ENCODE peak calls at places on chromosomes 6 and 20, in eight cellular contexts. K, U, D, N, P, I, C and S are unnamed samples.

GRCh38 chr6:14876778-14877613 is 368.9 kb upstream of the JARID2 start:
- DNase-seq in K (peak), U (peak), D (no peak), N (peak), P (peak), I (no peak), C (peak), S (no peak)

GRCh38 chr6:24766685-24767462 is 7.9 kb upstream of the GMNN start:
- DNase-seq in K (peak), U (no peak), D (no peak), N (no peak), P (peak), I (no peak), C (no peak), S (no peak)

GRCh38 chr6:87907521-87907920 is 140.1 kb upstream of the SPACA1 start:
- DNase-seq in K (peak), U (no peak), D (no peak), N (no peak), P (peak), I (no peak), C (peak), S (no peak)

GRCh38 chr6:106163446-106163965 is 77.4 kb downstream of the PRDM1 start:
- DNase-seq in K (peak), U (peak), D (peak), N (no peak), P (peak), I (peak), C (peak), S (no peak)

GRCh38 chr6:4370066-4370465 is 234.7 kb upstream of the ECI2 start:
- DNase-seq in K (peak), U (no peak), D (peak), N (no peak), P (peak), I (no peak), C (no peak), S (no peak)

GRCh38 chr6:158290659-158291058 is 21.6 kb upstream of the TULP4 start:
- DNase-seq in K (no peak), U (peak), D (no peak), N (no peak), P (no peak), I (peak), C (peak), S (no peak)

GRCh38 chr20:3109350-3110302 is 25.1 kb upstream of the AVP start:
- DNase-seq in K (no peak), U (no peak), D (no peak), N (no peak), P (no peak), I (no peak), C (no peak), S (no peak)

GRCh38 chr6:4396032-4396431 is 260.7 kb upstream of the ECI2 start:
- DNase-seq in K (no peak), U (no peak), D (no peak), N (no peak), P (no peak), I (no peak), C (no peak), S (no peak)

GRCh38 chr6:96086745-96087144 is 71.0 kb downstream of the FUT9 start:
- DNase-seq in K (no peak), U (no peak), D (no peak), N (no peak), P (no peak), I (no peak), C (no peak), S (no peak)

GRCh38 chr6:163860194-163861081 is 445.9 kb downstream of the QKI start:
- DNase-seq in K (peak), U (no peak), D (no peak), N (no peak), P (peak), I (no peak), C (no peak), S (peak)

GRCh38 chr6:119312875-119313338 is 36.7 kb downstream of the MAN1A1 start:
- DNase-seq in K (no peak), U (peak), D (peak), N (no peak), P (no peak), I (no peak), C (peak), S (no peak)

GRCh38 chr20:14581731-14582130 is 244.3 kb upstream of the FLRT3 start:
- DNase-seq in K (no peak), U (no peak), D (no peak), N (no peak), P (no peak), I (no peak), C (no peak), S (no peak)

GRCh38 chr20:46814366-46815232 is 80.0 kb upstream of the EYA2 start:
- DNase-seq in K (peak), U (no peak), D (peak), N (no peak), P (peak), I (no peak), C (no peak), S (peak)

GRCh38 chr20:23205656-23206055 is 119.5 kb upstream of the CD93 start:
- DNase-seq in K (peak), U (no peak), D (peak), N (peak), P (peak), I (no peak), C (no peak), S (no peak)

GRCh38 chr6:2940851-2941250 is 30.5 kb downstream of the SERPINB6 start:
- DNase-seq in K (no peak), U (no peak), D (no peak), N (no peak), P (no peak), I (no peak), C (no peak), S (no peak)

GRCh38 chr20:51462566-51463276 is 79.8 kb downstream of the NFATC2 start:
- DNase-seq in K (peak), U (no peak), D (no peak), N (peak), P (peak), I (no peak), C (no peak), S (no peak)

GRCh38 chr6:37667050-37667814 is 30.5 kb downstream of the MDGA1 start:
- DNase-seq in K (no peak), U (no peak), D (no peak), N (peak), P (no peak), I (no peak), C (no peak), S (no peak)

GRCh38 chr20:2836035-2836434 is 4.4 kb downstream of the PCED1A start:
- DNase-seq in K (no peak), U (no peak), D (no peak), N (no peak), P (no peak), I (no peak), C (no peak), S (no peak)

GRCh38 chr6:40276176-40276575 is 311.0 kb downstream of the LRFN2 start:
- DNase-seq in K (no peak), U (no peak), D (no peak), N (no peak), P (no peak), I (no peak), C (no peak), S (peak)

GRCh38 chr6:150683320-150683719 is 83.6 kb downstream of the PLEKHG1 start:
- DNase-seq in K (peak), U (no peak), D (no peak), N (no peak), P (no peak), I (no peak), C (no peak), S (no peak)

GRCh38 chr6:69487688-69488087 is 309.1 kb downstream of the LMBRD1 start:
- DNase-seq in K (no peak), U (no peak), D (no peak), N (no peak), P (no peak), I (no peak), C (no peak), S (no peak)

GRCh38 chr6:166738778-166739654 is 112.0 kb upstream of the RPS6KA2 start:
- DNase-seq in K (no peak), U (no peak), D (peak), N (no peak), P (no peak), I (no peak), C (no peak), S (no peak)

GRCh38 chr6:34697544-34697836 is 923 bp upstream of the ILRUN start:
- DNase-seq in K (no peak), U (no peak), D (no peak), N (no peak), P (no peak), I (no peak), C (no peak), S (no peak)

GRCh38 chr20:64223526-64224067 is 32.0 kb upstream of the PCMTD2 start:
- DNase-seq in K (peak), U (no peak), D (peak), N (no peak), P (peak), I (no peak), C (no peak), S (peak)

GRCh38 chr20:48129319-48129973 is 344.2 kb upstream of the SULF2 start:
- DNase-seq in K (peak), U (no peak), D (peak), N (no peak), P (peak), I (no peak), C (no peak), S (no peak)